ENCODE peak calls at places on chromosome 12, in four cellular contexts. G, M, P and T are unnamed samples.

GRCh38 chr12:1962432-1963020 is 41.7 kb downstream of the DCP1B start:
- DNase-seq in G (no peak), M (no peak), P (no peak), T (no peak)

GRCh38 chr12:117580718-117581062 is 219.3 kb upstream of the NOS1 start:
- DNase-seq in G (no peak), M (peak; percentile 48), P (no peak), T (no peak)

GRCh38 chr12:117119592-117120198 is 20.5 kb upstream of the TESC start:
- DNase-seq in G (no peak), M (no peak), P (no peak), T (no peak)

GRCh38 chr12:119621878-119622277 is 28.3 kb downstream of the TMEM233 start:
- DNase-seq in G (no peak), M (no peak), P (no peak), T (no peak)

GRCh38 chr12:89648211-89648930 is 60.3 kb downstream of the ATP2B1 start:
- DNase-seq in G (no peak), M (no peak), P (no peak), T (no peak)

GRCh38 chr12:68405292-68405900 is 73.2 kb upstream of the MDM1 start:
- DNase-seq in G (no peak), M (peak; percentile 12), P (no peak), T (no peak)

GRCh38 chr12:123056053-123056452 is 75.6 kb downstream of the ARL6IP4 start:
- DNase-seq in G (no peak), M (peak; percentile 19), P (no peak), T (no peak)

GRCh38 chr12:79250955-79251354 is 386.4 kb downstream of the SYT1 start:
- DNase-seq in G (no peak), M (no peak), P (no peak), T (no peak)

GRCh38 chr12:49174218-49174617 is 14.7 kb downstream of the TUBA1A start:
- DNase-seq in G (no peak), M (no peak), P (no peak), T (no peak)

GRCh38 chr12:4566474-4566873 is 4.5 kb downstream of the DYRK4 start:
- DNase-seq in G (no peak), M (no peak), P (no peak), T (no peak)

GRCh38 chr12:6370994-6371754 is 4.2 kb downstream of the SCNN1A start:
- DNase-seq in G (no peak), M (no peak), P (no peak), T (peak; percentile 64)